ENCODE peak calls at places on chromosomes 4 and X, in eight cellular contexts. M is A673; V is midbrain; L is C1 segment of cervical spinal cord; K is OCI-LY7; H is fibroblast of mammary gland; I is left cardiac atrium; C is activated CD4-positive, alpha-beta T cell treated with anti-CD3 and anti-CD28 coated beads for 4 hours. X is an unnamed sample.

GRCh38 chrX:39470588-39471155 is 627.1 kb downstream of the BCOR start:
- DNase-seq in M (no peak), V (peak), L (no peak), K (no peak), H (peak), I (peak), C (no peak), X (no peak)

GRCh38 chrX:111568356-111568755 is 56.9 kb downstream of the SERTM2 start:
- DNase-seq in M (peak), V (no peak), L (no peak), K (no peak), H (peak), I (no peak), C (no peak), X (no peak)

GRCh38 chr4:75990129-75990528 is 616 bp downstream of the SDAD1 start:
- DNase-seq in M (no peak), V (no peak), L (no peak), K (peak), H (peak), I (no peak), C (no peak), X (no peak)

GRCh38 chrX:101057095-101057714 is 5.3 kb upstream of the TRMT2B start:
- DNase-seq in M (peak), V (no peak), L (no peak), K (peak), H (peak), I (no peak), C (no peak), X (no peak)

GRCh38 chr4:8820178-8821102 is 51.2 kb downstream of the HMX1 start:
- DNase-seq in M (no peak), V (no peak), L (no peak), K (no peak), H (no peak), I (no peak), C (no peak), X (no peak)

GRCh38 chrX:15165832-15166231 is 104.1 kb downstream of the ASB9 start:
- DNase-seq in M (no peak), V (no peak), L (no peak), K (no peak), H (no peak), I (no peak), C (no peak), X (no peak)

GRCh38 chr4:146456681-146457080 is 65.1 kb downstream of the SLC10A7 start:
- DNase-seq in M (no peak), V (no peak), L (no peak), K (no peak), H (no peak), I (no peak), C (no peak), X (no peak)

GRCh38 chr4:6910340-6910959 is 824 bp downstream of the TBC1D14 start:
- DNase-seq in M (peak), V (no peak), L (no peak), K (no peak), H (no peak), I (no peak), C (no peak), X (no peak)

GRCh38 chr4:116180056-116180690 is 905.2 kb downstream of the TRAM1L1 start:
- DNase-seq in M (peak), V (peak), L (no peak), K (peak), H (peak), I (no peak), C (no peak), X (no peak)

GRCh38 chr4:612052-612748 is 13.2 kb upstream of the PDE6B start:
- DNase-seq in M (no peak), V (no peak), L (no peak), K (no peak), H (no peak), I (no peak), C (no peak), X (no peak)

GRCh38 chrX:10906861-10907260 is 204.3 kb upstream of the HCCS start:
- DNase-seq in M (no peak), V (no peak), L (no peak), K (no peak), H (peak), I (no peak), C (no peak), X (no peak)

GRCh38 chrX:11105080-11105479 is 6.1 kb upstream of the HCCS start:
- DNase-seq in M (peak), V (no peak), L (no peak), K (no peak), H (peak), I (no peak), C (no peak), X (no peak)

GRCh38 chr4:1595789-1596325 is 88.3 kb downstream of the FAM53A start:
- DNase-seq in M (no peak), V (no peak), L (no peak), K (no peak), H (no peak), I (no peak), C (no peak), X (no peak)

GRCh38 chr4:5371415-5372190 is 320.3 kb downstream of the STK32B start:
- DNase-seq in M (peak), V (no peak), L (peak), K (no peak), H (no peak), I (no peak), C (no peak), X (no peak)

GRCh38 chr4:83152771-83153170 is 38.2 kb upstream of the PLAC8 start:
- DNase-seq in M (no peak), V (no peak), L (no peak), K (no peak), H (no peak), I (no peak), C (no peak), X (no peak)

GRCh38 chr4:104629601-104630000 is 134.9 kb upstream of the CXXC4 start:
- DNase-seq in M (no peak), V (no peak), L (no peak), K (no peak), H (no peak), I (no peak), C (no peak), X (no peak)